ENCODE peak calls at places on chromosomes 2 and 18, in four cellular contexts. Q is K562, E is GM12878, Y is SK-N-SH. C is an unnamed sample. For H3K4me1, the result is how much of the 10 kb centered on the place peaks cover.

GRCh38 chr18:7177131-7177744 is 53.7 kb upstream of the LRRC30 start:
- DNase-seq in Y (peak), Q (peak), E (no peak), C (peak)

GRCh38 chr2:193502363-193503035 is 1307.8 kb upstream of the TMEFF2 start:
- DNase-seq in Q (peak), Y (no peak), E (no peak), C (no peak)

GRCh38 chr2:1748741-1749488 is 4.6 kb upstream of the PXDN start:
- DNase-seq in Y (no peak), E (no peak), Q (no peak), C (no peak)

GRCh38 chr18:59267511-59268126 is 5.6 kb downstream of the RAX start:
- DNase-seq in E (no peak), Q (no peak), Y (peak), C (peak)

GRCh38 chr18:45497595-45498269 is 117.5 kb upstream of the SLC14A2 start:
- DNase-seq in Y (no peak), Q (no peak), E (no peak), C (no peak)

GRCh38 chr2:203743441-203743932 is 37.0 kb downstream of the CD28 start:
- DNase-seq in Q (no peak), Y (no peak), E (no peak), C (no peak)

GRCh38 chr18:10530852-10531251 is 5.0 kb downstream of the NAPG start:
- DNase-seq in Y (no peak), E (no peak), Q (peak), C (no peak)

GRCh38 chr2:39666489-39667141 is 898 bp downstream of the TMEM178A start:
- DNase-seq in E (no peak), Y (peak), Q (no peak), C (no peak)

GRCh38 chr2:100976634-100977391 is 25.3 kb upstream of the RPL31 start:
- DNase-seq in Y (no peak), E (peak), Q (no peak), C (no peak)

GRCh38 chr2:227388537-227389011 is 825 bp upstream of the SCYGR1 start:
- DNase-seq in Q (no peak), E (no peak), Y (no peak), C (peak)

GRCh38 chr2:149744845-149745244 is 157.3 kb upstream of the MMADHC start:
- DNase-seq in Q (no peak), Y (no peak), E (no peak), C (no peak)

GRCh38 chr2:51782874-51783765 is 751.2 kb upstream of the NRXN1 start:
- DNase-seq in E (no peak), Q (no peak), Y (no peak), C (peak)

GRCh38 chr2:20539133-20539719 is 92.4 kb downstream of the RHOB start:
- DNase-seq in E (no peak), Y (no peak), Q (peak), C (no peak)

GRCh38 chr2:239184968-239185903 is 215.6 kb downstream of the HDAC4 start:
- DNase-seq in Q (no peak), E (no peak), Y (no peak), C (no peak)

GRCh38 chr2:239182981-239183791 is 217.6 kb downstream of the HDAC4 start:
- DNase-seq in E (no peak), Q (no peak), Y (no peak), C (no peak)

GRCh38 chr2:239181601-239182471 is 219.0 kb downstream of the HDAC4 start:
- DNase-seq in Q (no peak), Y (no peak), E (no peak), C (no peak)

GRCh38 chr2:239186516-239186915 is 214.3 kb downstream of the HDAC4 start:
- DNase-seq in Y (no peak), E (no peak), Q (no peak), C (no peak)

DNA sequence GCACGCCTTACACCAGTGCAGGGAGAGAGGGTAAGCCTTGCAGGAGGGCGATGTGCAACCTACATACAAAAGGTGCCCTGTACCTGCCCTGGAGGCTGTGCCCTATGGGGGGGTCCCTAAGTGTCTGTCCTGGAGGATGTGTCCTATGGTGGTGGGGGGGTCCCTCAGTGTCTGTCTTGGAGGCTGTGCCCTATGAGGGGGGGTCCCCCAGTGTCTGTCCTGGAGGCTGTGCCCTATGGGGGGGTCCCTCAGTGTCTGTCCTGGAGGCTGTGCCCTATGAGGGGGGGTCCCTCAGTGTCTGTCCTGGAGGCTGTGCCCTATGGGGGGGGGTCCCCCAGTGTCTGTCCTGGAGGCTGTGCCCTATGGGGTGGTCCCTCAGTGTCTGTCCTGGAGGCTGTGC is 216.6 kb downstream of the HDAC4 start:
- DNase-seq in E (no peak), Q (no peak), Y (no peak), C (no peak)
- TF ChIP-seq CHD2 in E (no peak), Q (no peak), Y (no peak), C (no peak)

GRCh38 chr2:108632332-108632712 is 87.0 kb upstream of the RANBP2 start:
- DNase-seq in E (no peak), Y (no peak), Q (no peak), C (no peak)

GRCh38 chr2:108626993-108627392 is 92.3 kb upstream of the RANBP2 start:
- DNase-seq in Q (no peak), Y (no peak), E (no peak), C (no peak)

GRCh38 chr2:108630567-108631405 is 88.5 kb upstream of the RANBP2 start:
- DNase-seq in E (no peak), Q (no peak), Y (no peak), C (no peak)

GRCh38 chr2:108627911-108628567 is 91.2 kb upstream of the RANBP2 start:
- DNase-seq in E (no peak), Q (no peak), Y (no peak), C (no peak)

DNA sequence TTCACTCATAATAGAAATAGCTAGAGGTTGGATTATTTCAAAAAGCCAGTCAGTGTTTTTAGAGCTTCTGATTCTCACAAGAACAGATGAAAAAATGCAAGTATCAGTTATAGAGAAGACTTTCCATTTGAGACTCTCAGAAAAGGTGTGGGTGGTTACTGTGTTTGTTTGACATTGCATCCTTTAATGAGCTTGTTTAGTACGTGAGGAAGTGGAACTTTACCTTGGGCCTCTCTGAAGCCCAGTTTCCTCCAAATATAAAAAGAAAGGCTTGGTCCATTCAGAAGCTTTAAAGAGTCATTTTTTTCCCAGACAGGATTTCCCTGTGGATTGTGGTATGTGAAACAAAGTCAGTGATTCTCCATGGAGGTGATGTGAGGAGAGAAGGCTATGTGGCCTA is 89.9 kb upstream of the RANBP2 start:
- DNase-seq in E (no peak), Q (no peak), Y (no peak), C (no peak)
- H3K4me1 ChIP-seq in E (under half), Q (under half), Y (under half), C (under half)

GRCh38 chr2:10390369-10390801 is 57.7 kb downstream of the ODC1 start:
- DNase-seq in Y (no peak), Q (no peak), E (no peak), C (no peak)
- TF ChIP-seq RCOR1 in Y (no peak), Q (no peak), E (no peak), C (no peak)

DNA sequence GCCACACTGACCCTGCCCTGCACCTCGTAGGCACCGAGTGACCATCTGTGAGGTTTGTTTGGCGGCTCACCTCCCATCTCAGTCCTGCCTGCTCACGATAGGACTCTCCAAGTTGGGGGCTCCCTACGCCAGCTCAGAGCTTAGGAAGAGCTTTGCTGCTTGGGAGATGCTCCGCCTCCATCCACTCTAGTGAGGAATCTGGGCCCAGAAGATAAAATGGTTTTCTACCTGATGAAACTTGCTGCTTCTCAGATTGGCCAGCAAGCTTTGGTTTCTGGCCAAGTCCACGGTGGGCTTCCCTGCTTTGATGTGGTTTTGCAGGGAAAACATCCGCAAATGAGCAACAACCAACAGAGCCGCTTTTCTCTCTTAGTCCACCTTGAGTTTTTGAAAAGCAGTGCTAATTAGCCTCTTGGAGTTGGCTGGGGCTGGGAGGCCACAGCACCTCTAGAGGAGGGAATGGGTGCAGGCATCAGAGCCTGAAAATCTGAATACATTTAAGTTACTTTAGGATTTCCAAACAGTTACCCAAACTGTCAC is 42.2 kb downstream of the THNSL2 start:
- DNase-seq in E (no peak), Q (peak), Y (no peak), C (peak)
- TF ChIP-seq CHD2 in E (no peak), Q (no peak), Y (no peak), C (no peak)

DNA sequence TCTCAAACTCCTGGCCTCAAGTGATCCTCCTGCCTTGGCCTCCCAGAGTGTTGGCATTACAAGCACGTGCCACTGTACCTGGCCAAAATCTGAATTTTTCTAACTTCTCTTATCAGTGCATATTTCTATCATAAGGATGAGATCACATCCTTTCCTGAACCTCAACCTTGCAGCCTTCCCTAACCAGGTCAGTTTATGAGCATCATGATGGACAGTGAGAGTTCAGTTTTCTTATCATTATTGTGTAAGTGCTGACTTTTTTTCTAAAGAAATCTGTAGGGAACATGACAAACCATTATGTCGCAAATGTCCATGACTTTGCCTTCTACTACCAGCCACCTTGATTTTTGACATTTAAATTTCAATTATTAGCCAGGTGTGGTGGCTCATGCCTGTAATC is 31.5 kb downstream of the MRPL33 start:
- DNase-seq in E (no peak), Y (no peak), Q (no peak), C (no peak)
- H3K4me1 ChIP-seq in E (under half), Y (under half), Q (under half), C (under half)

GRCh38 chr2:97765933-97766332 is 52.6 kb downstream of the ZAP70 start:
- DNase-seq in E (no peak), Y (no peak), Q (no peak), C (no peak)

GRCh38 chr2:97766567-97766966 is 53.2 kb downstream of the ZAP70 start:
- DNase-seq in Q (no peak), E (no peak), Y (no peak), C (no peak)

GRCh38 chr2:97764559-97765263 is 51.3 kb downstream of the ZAP70 start:
- DNase-seq in E (no peak), Y (no peak), Q (no peak), C (no peak)

GRCh38 chr2:97770450-97770849 is 57.1 kb downstream of the ZAP70 start:
- DNase-seq in E (no peak), Q (no peak), Y (no peak), C (no peak)

DNA sequence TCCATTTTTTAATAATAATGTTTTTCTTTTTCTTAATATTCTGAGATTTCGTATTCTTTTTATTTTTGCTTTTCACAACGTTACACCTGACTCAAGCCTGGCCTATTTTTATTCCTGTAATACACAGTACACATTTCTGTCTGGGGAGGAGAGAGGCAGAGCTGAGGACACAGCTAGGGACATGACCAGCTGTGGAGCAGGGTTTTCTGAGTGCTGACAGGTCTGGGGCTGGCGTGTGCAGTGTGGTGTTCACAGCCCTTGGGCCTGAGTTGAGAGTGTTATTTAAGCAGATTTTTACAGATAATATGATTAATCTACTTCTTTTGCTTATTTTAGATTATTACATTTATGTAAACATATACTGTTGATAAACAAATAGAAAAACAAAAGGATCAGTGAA is 55.9 kb downstream of the ZAP70 start:
- DNase-seq in Q (no peak), Y (no peak), E (no peak), C (no peak)
- TF ChIP-seq RCOR1 in Q (no peak), Y (no peak), E (no peak), C (no peak)

DNA sequence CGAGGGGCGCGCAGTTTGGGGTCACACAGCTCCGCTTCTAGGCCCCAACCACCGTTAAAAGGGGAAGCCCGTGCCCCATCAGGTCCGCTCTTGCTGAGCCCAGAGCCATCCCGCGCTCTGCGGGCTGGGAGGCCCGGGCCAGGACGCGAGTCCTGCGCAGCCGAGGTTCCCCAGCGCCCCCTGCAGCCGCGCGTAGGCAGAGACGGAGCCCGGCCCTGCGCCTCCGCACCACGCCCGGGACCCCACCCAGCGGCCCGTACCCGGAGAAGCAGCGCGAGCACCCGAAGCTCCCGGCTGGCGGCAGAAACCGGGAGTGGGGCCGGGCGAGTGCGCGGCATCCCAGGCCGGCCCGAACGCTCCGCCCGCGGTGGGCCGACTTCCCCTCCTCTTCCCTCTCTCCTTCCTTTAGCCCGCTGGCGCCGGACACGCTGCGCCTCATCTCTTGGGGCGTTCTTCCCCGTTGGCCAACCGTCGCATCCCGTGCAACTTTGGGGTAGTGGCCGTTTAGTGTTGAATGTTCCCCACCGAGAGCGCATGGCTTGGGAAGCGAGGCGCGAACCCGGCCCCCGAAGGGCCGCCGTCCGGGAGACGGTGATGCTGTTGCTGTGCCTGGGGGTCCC is at the start of gene ITGA4:
- DNase-seq in Y (peak), Q (no peak), E (peak), C (peak)
- TF ChIP-seq CHD2 in Y (no peak), Q (no peak), E (peak), C (no peak)

GRCh38 chr18:28071199-28071598 is 105.7 kb downstream of the CDH2 start:
- DNase-seq in Q (no peak), E (no peak), Y (no peak), C (no peak)
- H3K4me1 ChIP-seq in Q (under half), E (under half), Y (under half), C (under half)

DNA sequence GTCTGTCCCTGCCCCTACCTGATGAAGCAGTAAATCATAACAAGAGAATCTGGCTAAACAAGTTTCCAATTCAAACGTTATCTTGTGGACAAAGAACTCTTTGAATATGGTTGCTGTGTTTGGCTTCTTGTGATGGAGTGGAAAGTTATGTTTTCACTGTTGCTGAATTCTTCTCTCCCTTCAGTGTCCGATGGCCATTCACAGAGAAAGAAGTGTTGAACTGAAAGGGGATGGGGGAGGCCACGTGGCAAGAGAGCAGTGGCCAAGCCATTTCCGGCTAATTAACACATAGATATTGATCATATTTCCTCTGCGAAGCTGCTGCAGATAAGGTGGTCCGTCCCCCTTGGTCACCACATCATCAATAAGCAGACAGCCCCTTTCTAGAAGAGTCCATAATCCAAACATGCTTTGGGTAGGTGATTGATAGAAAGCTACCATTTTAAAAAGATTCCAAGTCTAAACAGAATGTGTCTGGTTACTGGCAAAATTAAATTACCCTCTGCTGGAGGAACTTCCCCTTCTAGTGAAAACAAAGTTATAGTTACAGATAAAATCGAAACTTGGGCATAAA is 36.9 kb upstream of the FZD7 start:
- DNase-seq in Q (no peak), E (no peak), Y (peak), C (no peak)
- TF ChIP-seq RCOR1 in Q (no peak), E (no peak), Y (peak), C (no peak)

C was measured in A549.